ENCODE peak calls at places on chromosome 20, in five cellular contexts. One of them, this sample, is unnamed.

GRCh38 chr20:63969851-63970713 is at the start of gene ZNF512B:
- DNase-seq in hypothalamus: no peak
- DNase-seq in GM20000: peak; percentile 95
- DNase-seq in MV-4-11: no peak
- DNase-seq in activated CD8-positive, alpha-beta memory T cell treated with anti-CD3 and anti-CD28 coated beads for 1 hour: no peak
- DNase-seq in this sample: no peak

GRCh38 chr20:38200646-38201045 is 35.6 kb upstream of the TGM2 start:
- DNase-seq in hypothalamus: no peak
- DNase-seq in GM20000: no peak
- DNase-seq in MV-4-11: no peak
- DNase-seq in activated CD8-positive, alpha-beta memory T cell treated with anti-CD3 and anti-CD28 coated beads for 1 hour: no peak
- DNase-seq in this sample: no peak

GRCh38 chr20:62548483-62548882 is 72.7 kb upstream of the GATA5 start:
- DNase-seq in hypothalamus: no peak
- DNase-seq in GM20000: no peak
- DNase-seq in MV-4-11: peak; percentile 23
- DNase-seq in activated CD8-positive, alpha-beta memory T cell treated with anti-CD3 and anti-CD28 coated beads for 1 hour: no peak
- DNase-seq in this sample: no peak

GRCh38 chr20:35055445-35056276 is 36.9 kb downstream of the TRPC4AP start:
- DNase-seq in hypothalamus: no peak
- DNase-seq in GM20000: peak; percentile 38
- DNase-seq in MV-4-11: peak; percentile 82
- DNase-seq in activated CD8-positive, alpha-beta memory T cell treated with anti-CD3 and anti-CD28 coated beads for 1 hour: no peak
- DNase-seq in this sample: no peak

GRCh38 chr20:44209691-44210421 is 715 bp downstream of the OSER1 start:
- DNase-seq in hypothalamus: no peak
- DNase-seq in GM20000: no peak
- DNase-seq in MV-4-11: peak; percentile 30
- DNase-seq in activated CD8-positive, alpha-beta memory T cell treated with anti-CD3 and anti-CD28 coated beads for 1 hour: no peak
- DNase-seq in this sample: no peak

GRCh38 chr20:32353848-32354496 is 4.2 kb upstream of the ASXL1 start:
- DNase-seq in hypothalamus: no peak
- DNase-seq in GM20000: no peak
- DNase-seq in MV-4-11: no peak
- DNase-seq in activated CD8-positive, alpha-beta memory T cell treated with anti-CD3 and anti-CD28 coated beads for 1 hour: no peak
- DNase-seq in this sample: no peak

GRCh38 chr20:4688342-4688741 is 33.4 kb upstream of the PRND start:
- DNase-seq in hypothalamus: no peak
- DNase-seq in GM20000: no peak
- DNase-seq in MV-4-11: no peak
- DNase-seq in activated CD8-positive, alpha-beta memory T cell treated with anti-CD3 and anti-CD28 coated beads for 1 hour: no peak
- DNase-seq in this sample: no peak

GRCh38 chr20:44896583-44896982 is 11.1 kb downstream of the YWHAB start:
- DNase-seq in hypothalamus: no peak
- DNase-seq in GM20000: no peak
- DNase-seq in MV-4-11: peak; percentile 94
- DNase-seq in activated CD8-positive, alpha-beta memory T cell treated with anti-CD3 and anti-CD28 coated beads for 1 hour: no peak
- DNase-seq in this sample: peak; percentile 83

GRCh38 chr20:3658019-3658707 is 5.0 kb downstream of the GFRA4 start:
- DNase-seq in hypothalamus: no peak
- DNase-seq in GM20000: no peak
- DNase-seq in MV-4-11: no peak
- DNase-seq in activated CD8-positive, alpha-beta memory T cell treated with anti-CD3 and anti-CD28 coated beads for 1 hour: no peak
- DNase-seq in this sample: no peak

GRCh38 chr20:35360033-35360432 is 51.7 kb downstream of the UQCC1 start:
- DNase-seq in hypothalamus: no peak
- DNase-seq in GM20000: no peak
- DNase-seq in MV-4-11: peak; percentile 27
- DNase-seq in activated CD8-positive, alpha-beta memory T cell treated with anti-CD3 and anti-CD28 coated beads for 1 hour: no peak
- DNase-seq in this sample: no peak

GRCh38 chr20:3836132-3836531 is 10.5 kb upstream of the MAVS start:
- DNase-seq in hypothalamus: no peak
- DNase-seq in GM20000: no peak
- DNase-seq in MV-4-11: no peak
- DNase-seq in activated CD8-positive, alpha-beta memory T cell treated with anti-CD3 and anti-CD28 coated beads for 1 hour: no peak
- DNase-seq in this sample: no peak

GRCh38 chr20:36862857-36863668 is 12.9 kb upstream of the TLDC2 start:
- DNase-seq in hypothalamus: no peak
- DNase-seq in GM20000: no peak
- DNase-seq in MV-4-11: no peak
- DNase-seq in activated CD8-positive, alpha-beta memory T cell treated with anti-CD3 and anti-CD28 coated beads for 1 hour: no peak
- DNase-seq in this sample: no peak

GRCh38 chr20:63134201-63134612 is 81.7 kb downstream of the YTHDF1 start:
- DNase-seq in hypothalamus: no peak
- DNase-seq in GM20000: no peak
- DNase-seq in MV-4-11: no peak
- DNase-seq in activated CD8-positive, alpha-beta memory T cell treated with anti-CD3 and anti-CD28 coated beads for 1 hour: no peak
- DNase-seq in this sample: no peak

GRCh38 chr20:46174469-46175126 is 56.5 kb downstream of the CD40 start:
- DNase-seq in hypothalamus: no peak
- DNase-seq in GM20000: peak; percentile 96
- DNase-seq in MV-4-11: no peak
- DNase-seq in activated CD8-positive, alpha-beta memory T cell treated with anti-CD3 and anti-CD28 coated beads for 1 hour: peak; percentile 58
- DNase-seq in this sample: no peak

GRCh38 chr20:3980260-3981131 is 34.9 kb downstream of the RNF24 start:
- DNase-seq in hypothalamus: no peak
- DNase-seq in GM20000: no peak
- DNase-seq in MV-4-11: peak; percentile 41
- DNase-seq in activated CD8-positive, alpha-beta memory T cell treated with anti-CD3 and anti-CD28 coated beads for 1 hour: no peak
- DNase-seq in this sample: no peak

GRCh38 chr20:14865169-14865568 is 527.8 kb upstream of the FLRT3 start:
- DNase-seq in hypothalamus: no peak
- DNase-seq in GM20000: no peak
- DNase-seq in MV-4-11: no peak
- DNase-seq in activated CD8-positive, alpha-beta memory T cell treated with anti-CD3 and anti-CD28 coated beads for 1 hour: no peak
- DNase-seq in this sample: no peak

GRCh38 chr20:39269031-39269461 is 306.9 kb downstream of the DHX35 start:
- DNase-seq in hypothalamus: no peak
- DNase-seq in GM20000: peak; percentile 61
- DNase-seq in MV-4-11: no peak
- DNase-seq in activated CD8-positive, alpha-beta memory T cell treated with anti-CD3 and anti-CD28 coated beads for 1 hour: peak; percentile 3
- DNase-seq in this sample: no peak

GRCh38 chr20:11193241-11193640 is 519.4 kb upstream of the JAG1 start:
- DNase-seq in hypothalamus: no peak
- DNase-seq in GM20000: no peak
- DNase-seq in MV-4-11: peak; percentile 86
- DNase-seq in activated CD8-positive, alpha-beta memory T cell treated with anti-CD3 and anti-CD28 coated beads for 1 hour: no peak
- DNase-seq in this sample: no peak

GRCh38 chr20:63115651-63116411 is 100.1 kb downstream of the YTHDF1 start:
- DNase-seq in hypothalamus: no peak
- DNase-seq in GM20000: no peak
- DNase-seq in MV-4-11: no peak
- DNase-seq in activated CD8-positive, alpha-beta memory T cell treated with anti-CD3 and anti-CD28 coated beads for 1 hour: no peak
- DNase-seq in this sample: no peak

GRCh38 chr20:49306903-49307336 is 29.1 kb upstream of the ZNFX1 start:
- DNase-seq in hypothalamus: no peak
- DNase-seq in GM20000: no peak
- DNase-seq in MV-4-11: no peak
- DNase-seq in activated CD8-positive, alpha-beta memory T cell treated with anti-CD3 and anti-CD28 coated beads for 1 hour: no peak
- DNase-seq in this sample: no peak

GRCh38 chr20:37911838-37912273 is 8.9 kb downstream of the VSTM2L start:
- DNase-seq in hypothalamus: no peak
- DNase-seq in GM20000: no peak
- DNase-seq in MV-4-11: peak; percentile 9
- DNase-seq in activated CD8-positive, alpha-beta memory T cell treated with anti-CD3 and anti-CD28 coated beads for 1 hour: no peak
- DNase-seq in this sample: no peak

GRCh38 chr20:43959079-43959919 is 44.6 kb downstream of the TOX2 start:
- DNase-seq in hypothalamus: no peak
- DNase-seq in GM20000: no peak
- DNase-seq in MV-4-11: peak; percentile 75
- DNase-seq in activated CD8-positive, alpha-beta memory T cell treated with anti-CD3 and anti-CD28 coated beads for 1 hour: no peak
- DNase-seq in this sample: peak; percentile 57

GRCh38 chr20:4455301-4455701 is 266.4 kb upstream of the PRND start:
- DNase-seq in hypothalamus: no peak
- DNase-seq in GM20000: no peak
- DNase-seq in MV-4-11: no peak
- DNase-seq in activated CD8-positive, alpha-beta memory T cell treated with anti-CD3 and anti-CD28 coated beads for 1 hour: no peak
- DNase-seq in this sample: no peak

GRCh38 chr20:51529027-51529749 is 13.3 kb downstream of the NFATC2 start:
- DNase-seq in hypothalamus: no peak
- DNase-seq in GM20000: no peak
- DNase-seq in MV-4-11: no peak
- DNase-seq in activated CD8-positive, alpha-beta memory T cell treated with anti-CD3 and anti-CD28 coated beads for 1 hour: no peak
- DNase-seq in this sample: no peak

GRCh38 chr20:48187891-48188290 is 402.6 kb upstream of the SULF2 start:
- DNase-seq in hypothalamus: no peak
- DNase-seq in GM20000: no peak
- DNase-seq in MV-4-11: no peak
- DNase-seq in activated CD8-positive, alpha-beta memory T cell treated with anti-CD3 and anti-CD28 coated beads for 1 hour: no peak
- DNase-seq in this sample: no peak

GRCh38 chr20:418858-419365 is 10.8 kb downstream of the RBCK1 start:
- DNase-seq in hypothalamus: no peak
- DNase-seq in GM20000: no peak
- DNase-seq in MV-4-11: no peak
- DNase-seq in activated CD8-positive, alpha-beta memory T cell treated with anti-CD3 and anti-CD28 coated beads for 1 hour: no peak
- DNase-seq in this sample: no peak

GRCh38 chr20:5150226-5151076 is 23.6 kb downstream of the CDS2 start:
- DNase-seq in hypothalamus: no peak
- DNase-seq in GM20000: no peak
- DNase-seq in MV-4-11: no peak
- DNase-seq in activated CD8-positive, alpha-beta memory T cell treated with anti-CD3 and anti-CD28 coated beads for 1 hour: no peak
- DNase-seq in this sample: no peak

GRCh38 chr20:63154395-63154794 is 61.5 kb downstream of the YTHDF1 start:
- DNase-seq in hypothalamus: no peak
- DNase-seq in GM20000: no peak
- DNase-seq in MV-4-11: no peak
- DNase-seq in activated CD8-positive, alpha-beta memory T cell treated with anti-CD3 and anti-CD28 coated beads for 1 hour: no peak
- DNase-seq in this sample: no peak

GRCh38 chr20:50625986-50626677 is 65.2 kb downstream of the RIPOR3 start:
- DNase-seq in hypothalamus: no peak
- DNase-seq in GM20000: no peak
- DNase-seq in MV-4-11: peak; percentile 28
- DNase-seq in activated CD8-positive, alpha-beta memory T cell treated with anti-CD3 and anti-CD28 coated beads for 1 hour: no peak
- DNase-seq in this sample: no peak

This sample was measured in GF-D8.